ENCODE peak calls at places on chromosomes 6 and 20, in five cellular contexts. One of them, this sample, is unnamed.

GRCh38 chr6:52746213-52746612 is 17.1 kb downstream of the GSTA2 start:
- DNase-seq in stomach: no peak
- DNase-seq in prostate gland: no peak
- DNase-seq in upper lobe of left lung: no peak
- DNase-seq in endothelial cell of umbilical vein: no peak
- DNase-seq in this sample: no peak

GRCh38 chr20:4794846-4795245 is 73.1 kb downstream of the PRND start:
- DNase-seq in prostate gland: no peak
- DNase-seq in stomach: no peak
- DNase-seq in endothelial cell of umbilical vein: no peak
- DNase-seq in upper lobe of left lung: no peak
- DNase-seq in this sample: no peak

GRCh38 chr6:100446115-100446921 is 18.4 kb downstream of the SIM1 start:
- DNase-seq in upper lobe of left lung: peak
- DNase-seq in endothelial cell of umbilical vein: peak
- DNase-seq in prostate gland: no peak
- DNase-seq in stomach: no peak
- DNase-seq in this sample: no peak

GRCh38 chr6:23532227-23532626 is 593.8 kb upstream of the NRSN1 start:
- DNase-seq in prostate gland: no peak
- DNase-seq in upper lobe of left lung: no peak
- DNase-seq in endothelial cell of umbilical vein: no peak
- DNase-seq in stomach: no peak
- DNase-seq in this sample: no peak

GRCh38 chr20:37992802-37993538 is 40.3 kb downstream of the TTI1 start:
- DNase-seq in endothelial cell of umbilical vein: peak
- DNase-seq in upper lobe of left lung: no peak
- DNase-seq in prostate gland: peak
- DNase-seq in stomach: no peak
- DNase-seq in this sample: no peak

GRCh38 chr20:24559114-24559513 is 89.7 kb downstream of the SYNDIG1 start:
- DNase-seq in stomach: no peak
- DNase-seq in endothelial cell of umbilical vein: no peak
- DNase-seq in prostate gland: no peak
- DNase-seq in upper lobe of left lung: no peak
- DNase-seq in this sample: no peak

GRCh38 chr6:25866011-25866410 is 8.0 kb downstream of the SLC17A3 start:
- DNase-seq in upper lobe of left lung: no peak
- DNase-seq in prostate gland: no peak
- DNase-seq in stomach: no peak
- DNase-seq in endothelial cell of umbilical vein: no peak
- DNase-seq in this sample: no peak

GRCh38 chr6:137033828-137034227 is 10.9 kb downstream of the IL20RA start:
- DNase-seq in prostate gland: no peak
- DNase-seq in endothelial cell of umbilical vein: no peak
- DNase-seq in stomach: no peak
- DNase-seq in upper lobe of left lung: no peak
- DNase-seq in this sample: no peak

GRCh38 chr6:102853249-102853955 is 1459.9 kb downstream of the GRIK2 start:
- DNase-seq in prostate gland: no peak
- DNase-seq in stomach: no peak
- DNase-seq in endothelial cell of umbilical vein: no peak
- DNase-seq in upper lobe of left lung: no peak
- DNase-seq in this sample: no peak

GRCh38 chr6:67683960-67684359 is 951.1 kb upstream of the ADGRB3 start:
- DNase-seq in upper lobe of left lung: no peak
- DNase-seq in prostate gland: no peak
- DNase-seq in endothelial cell of umbilical vein: peak
- DNase-seq in stomach: no peak
- DNase-seq in this sample: no peak

GRCh38 chr6:71139249-71139648 is 149.4 kb upstream of the OGFRL1 start:
- DNase-seq in upper lobe of left lung: no peak
- DNase-seq in prostate gland: no peak
- DNase-seq in endothelial cell of umbilical vein: no peak
- DNase-seq in stomach: no peak
- DNase-seq in this sample: no peak

GRCh38 chr6:131636880-131637792 is at the start of gene ENPP3:
- DNase-seq in upper lobe of left lung: no peak
- DNase-seq in endothelial cell of umbilical vein: no peak
- DNase-seq in prostate gland: no peak
- DNase-seq in stomach: no peak
- DNase-seq in this sample: no peak
- H3K27ac ChIP-seq in upper lobe of left lung: no peak
- H3K27ac ChIP-seq in endothelial cell of umbilical vein: no peak
- H3K27ac ChIP-seq in prostate gland: no peak
- H3K27ac ChIP-seq in stomach: no peak
- H3K27ac ChIP-seq in this sample: no peak

GRCh38 chr6:108921547-108922331 is 73.5 kb downstream of the ARMC2 start:
- DNase-seq in upper lobe of left lung: no peak
- DNase-seq in prostate gland: peak
- DNase-seq in endothelial cell of umbilical vein: no peak
- DNase-seq in stomach: no peak
- DNase-seq in this sample: no peak
- TF ChIP-seq POLR2AphosphoS5 in upper lobe of left lung: no peak
- TF ChIP-seq POLR2AphosphoS5 in prostate gland: peak
- TF ChIP-seq POLR2AphosphoS5 in endothelial cell of umbilical vein: no peak
- TF ChIP-seq POLR2AphosphoS5 in stomach: peak
- TF ChIP-seq POLR2AphosphoS5 in this sample: no peak

DNA sequence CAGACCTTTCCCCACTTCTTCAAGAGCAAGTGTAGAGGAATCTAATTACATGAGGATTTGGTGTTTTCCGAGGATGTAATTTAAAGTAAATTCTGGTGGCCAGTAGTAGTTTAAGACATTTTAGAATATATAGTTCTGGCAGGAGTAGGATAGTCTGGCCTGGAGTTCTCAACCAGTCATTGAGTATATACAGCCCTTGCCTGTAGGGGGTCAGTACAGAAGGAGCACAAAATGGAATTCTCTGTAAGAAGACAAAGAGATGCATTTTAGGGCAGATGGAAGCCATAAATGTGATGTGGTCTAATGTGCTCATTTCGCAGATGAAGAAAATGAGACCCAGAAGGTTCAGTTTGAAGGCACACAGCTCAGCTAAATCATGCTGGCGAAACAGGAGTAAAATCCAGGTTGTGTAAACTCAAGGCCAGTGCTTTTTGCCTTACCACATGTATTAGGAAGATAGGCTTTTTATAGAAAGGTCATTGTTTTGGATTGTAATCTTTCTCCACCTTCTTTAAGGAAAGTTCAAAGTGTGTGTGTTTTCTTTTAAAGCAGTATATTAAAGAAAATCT is 29.6 kb downstream of the QKI start:
- DNase-seq in upper lobe of left lung: no peak
- DNase-seq in endothelial cell of umbilical vein: no peak
- DNase-seq in prostate gland: no peak
- DNase-seq in stomach: no peak
- DNase-seq in this sample: no peak
- TF ChIP-seq CTCF in upper lobe of left lung: no peak
- TF ChIP-seq CTCF in endothelial cell of umbilical vein: no peak
- TF ChIP-seq CTCF in prostate gland: no peak
- TF ChIP-seq CTCF in stomach: no peak
- TF ChIP-seq CTCF in this sample: no peak

GRCh38 chr20:41601742-41602141 is 16.4 kb downstream of the CHD6 start:
- DNase-seq in upper lobe of left lung: no peak
- DNase-seq in endothelial cell of umbilical vein: no peak
- DNase-seq in prostate gland: no peak
- DNase-seq in stomach: no peak
- DNase-seq in this sample: no peak
- H3K27ac ChIP-seq in upper lobe of left lung: no peak
- H3K27ac ChIP-seq in endothelial cell of umbilical vein: no peak
- H3K27ac ChIP-seq in prostate gland: no peak
- H3K27ac ChIP-seq in stomach: no peak
- H3K27ac ChIP-seq in this sample: no peak

GRCh38 chr6:112691289-112691688 is 344.2 kb downstream of the RFPL4B start:
- DNase-seq in upper lobe of left lung: no peak
- DNase-seq in stomach: no peak
- DNase-seq in prostate gland: no peak
- DNase-seq in endothelial cell of umbilical vein: peak
- DNase-seq in this sample: no peak

GRCh38 chr6:112694986-112695385 is 347.9 kb downstream of the RFPL4B start:
- DNase-seq in upper lobe of left lung: no peak
- DNase-seq in endothelial cell of umbilical vein: peak
- DNase-seq in prostate gland: no peak
- DNase-seq in stomach: no peak
- DNase-seq in this sample: no peak

GRCh38 chr6:112690497-112691202 is 343.5 kb downstream of the RFPL4B start:
- DNase-seq in upper lobe of left lung: no peak
- DNase-seq in endothelial cell of umbilical vein: no peak
- DNase-seq in prostate gland: no peak
- DNase-seq in stomach: no peak
- DNase-seq in this sample: no peak
- TF ChIP-seq POLR2AphosphoS5 in upper lobe of left lung: no peak
- TF ChIP-seq POLR2AphosphoS5 in endothelial cell of umbilical vein: no peak
- TF ChIP-seq POLR2AphosphoS5 in prostate gland: no peak
- TF ChIP-seq POLR2AphosphoS5 in stomach: no peak
- TF ChIP-seq POLR2AphosphoS5 in this sample: no peak

GRCh38 chr6:98539669-98540207 is 294.6 kb upstream of the POU3F2 start:
- DNase-seq in prostate gland: no peak
- DNase-seq in endothelial cell of umbilical vein: no peak
- DNase-seq in stomach: no peak
- DNase-seq in upper lobe of left lung: no peak
- DNase-seq in this sample: no peak
- TF ChIP-seq CTCF in prostate gland: no peak
- TF ChIP-seq CTCF in endothelial cell of umbilical vein: no peak
- TF ChIP-seq CTCF in stomach: no peak
- TF ChIP-seq CTCF in upper lobe of left lung: no peak
- TF ChIP-seq CTCF in this sample: no peak